ENCODE peak calls at places on chromosomes 16 and 17, in four cellular contexts. A is Calu3, G is choroid plexus epithelial cell, W is nephron progenitor cell. J is an unnamed sample.

GRCh38 chr17:1755252-1755992 is 6.4 kb upstream of the SERPINF1 start:
- DNase-seq in A (no peak), G (no peak), W (no peak), J (no peak)

GRCh38 chr17:45131616-45132301 is 556 bp downstream of the PLCD3 start:
- DNase-seq in A (peak), G (no peak), W (peak), J (peak)

GRCh38 chr16:79047337-79047736 is 553.2 kb downstream of the MAF start:
- DNase-seq in A (peak), G (no peak), W (no peak), J (no peak)

GRCh38 chr17:50239913-50240312 is 34.4 kb upstream of the TMEM92 start:
- DNase-seq in A (no peak), G (no peak), W (no peak), J (no peak)

GRCh38 chr17:69800870-69801269 is 274.2 kb upstream of the KCNJ16 start:
- DNase-seq in A (no peak), G (no peak), W (no peak), J (no peak)

GRCh38 chr16:81164481-81164880 is 68.3 kb upstream of the GCSH start:
- DNase-seq in A (no peak), G (no peak), W (no peak), J (no peak)

GRCh38 chr17:78341559-78342437 is 18.1 kb downstream of the SOCS3 start:
- DNase-seq in A (peak), G (peak), W (peak), J (peak)

GRCh38 chr16:30667361-30667905 is 9.2 kb downstream of the FBRS start:
- DNase-seq in A (no peak), G (no peak), W (no peak), J (no peak)

GRCh38 chr16:22278418-22278817 is 18.8 kb upstream of the POLR3E start:
- DNase-seq in A (no peak), G (no peak), W (no peak), J (no peak)

DNA sequence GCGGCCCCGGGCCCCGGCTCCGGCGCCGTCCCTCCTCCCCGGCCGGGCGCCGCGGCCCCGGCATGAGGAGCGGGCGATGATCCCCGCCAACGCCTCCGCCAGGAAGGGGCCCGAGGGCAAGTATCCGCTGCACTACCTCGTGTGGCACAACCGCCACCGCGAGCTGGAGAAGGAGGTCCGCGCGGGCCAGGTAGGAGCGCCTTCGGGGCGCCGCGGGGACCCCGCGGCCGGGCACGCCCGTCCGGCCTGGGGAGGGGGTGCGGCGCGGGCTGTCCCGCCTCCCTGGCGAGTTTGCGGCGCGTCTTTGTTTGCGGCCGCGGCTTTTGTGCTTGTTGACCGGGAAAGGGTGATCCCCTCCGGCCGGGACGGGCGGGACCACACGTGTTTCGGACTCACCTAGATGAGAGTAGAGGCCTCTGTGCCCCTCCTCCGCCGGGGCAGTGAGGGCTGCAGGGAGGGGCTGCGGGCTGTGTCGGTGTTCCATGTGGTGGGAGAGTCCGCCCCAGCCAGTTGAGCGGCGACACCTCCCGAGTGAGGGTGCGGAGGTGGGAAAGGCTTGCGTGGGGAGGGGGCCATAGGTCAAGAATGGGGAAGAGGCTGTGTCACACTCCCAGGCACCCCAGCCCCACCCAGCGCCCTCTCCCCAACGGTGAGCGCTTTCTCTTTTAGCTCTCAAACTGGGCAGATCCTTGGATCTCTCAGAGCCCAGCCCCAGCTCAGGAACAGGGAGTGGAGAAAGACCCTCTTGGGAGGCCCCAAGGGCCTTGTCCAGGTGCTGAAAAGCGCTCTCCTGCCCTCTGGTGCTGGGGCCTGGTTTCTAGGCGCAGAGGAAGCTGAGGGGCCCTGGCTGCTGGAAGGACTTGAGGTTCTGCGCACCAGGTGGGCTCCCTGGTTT is 861 bp downstream of the ANKRD13B start:
- DNase-seq in A (peak), G (peak), W (peak), J (no peak)
- TF ChIP-seq CTCF in A (peak), G (peak), W (no peak), J (no peak)

DNA sequence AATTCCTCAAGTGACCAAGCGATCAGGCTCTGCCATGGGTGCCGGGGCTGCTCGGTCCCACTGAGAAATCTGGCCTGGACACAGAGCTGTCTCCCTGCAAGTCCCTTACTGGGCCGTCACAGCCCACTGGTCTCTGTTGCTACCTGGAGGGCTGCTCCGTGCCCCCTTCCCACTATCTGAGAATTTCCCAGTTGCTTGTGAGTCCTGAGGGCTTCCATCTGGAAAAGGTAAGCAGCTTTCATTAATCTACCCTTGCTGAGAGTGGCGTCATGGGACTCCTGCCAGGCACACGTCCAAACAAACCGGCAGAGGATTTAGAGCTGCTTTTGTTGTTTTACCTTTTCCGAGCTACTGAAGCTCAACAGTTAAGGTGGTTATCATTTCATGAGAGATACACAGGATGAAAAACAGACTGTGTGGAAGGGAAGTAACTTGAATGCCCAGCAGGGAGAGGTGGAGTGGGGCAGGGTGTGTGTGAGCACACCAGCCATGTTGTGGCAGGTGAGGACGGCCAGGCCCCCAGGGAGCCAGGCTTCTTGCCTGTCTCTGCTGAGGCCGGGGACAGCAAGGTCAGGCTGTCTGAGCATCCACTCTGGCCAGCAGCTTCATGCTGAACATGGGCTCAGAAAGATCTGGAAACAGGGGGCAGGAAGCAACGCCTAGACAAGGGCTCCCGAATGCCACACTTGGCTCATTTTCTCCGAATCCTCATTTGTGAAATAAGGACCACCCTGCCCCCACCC is 50.6 kb downstream of the GTF3C1 start:
- DNase-seq in A (no peak), G (no peak), W (no peak), J (no peak)
- TF ChIP-seq CTCF in A (no peak), G (no peak), W (no peak), J (no peak)

GRCh38 chr17:54046570-54046969 is 223.8 kb downstream of the KIF2B start:
- DNase-seq in A (no peak), G (no peak), W (no peak), J (no peak)
- TF ChIP-seq CTCF in A (no peak), G (no peak), W (no peak), J (no peak)

GRCh38 chr17:4780325-4781010 is 5.7 kb downstream of the VMO1 start:
- DNase-seq in A (no peak), G (no peak), W (no peak), J (no peak)

GRCh38 chr17:4786516-4786915 is 352 bp upstream of the VMO1 start:
- DNase-seq in A (no peak), G (no peak), W (no peak), J (no peak)

GRCh38 chr17:4786111-4786491 is at the start of gene VMO1:
- DNase-seq in A (no peak), G (no peak), W (no peak), J (no peak)

GRCh38 chr17:4785311-4786110 is 653 bp downstream of the VMO1 start:
- DNase-seq in A (no peak), G (no peak), W (no peak), J (no peak)

DNA sequence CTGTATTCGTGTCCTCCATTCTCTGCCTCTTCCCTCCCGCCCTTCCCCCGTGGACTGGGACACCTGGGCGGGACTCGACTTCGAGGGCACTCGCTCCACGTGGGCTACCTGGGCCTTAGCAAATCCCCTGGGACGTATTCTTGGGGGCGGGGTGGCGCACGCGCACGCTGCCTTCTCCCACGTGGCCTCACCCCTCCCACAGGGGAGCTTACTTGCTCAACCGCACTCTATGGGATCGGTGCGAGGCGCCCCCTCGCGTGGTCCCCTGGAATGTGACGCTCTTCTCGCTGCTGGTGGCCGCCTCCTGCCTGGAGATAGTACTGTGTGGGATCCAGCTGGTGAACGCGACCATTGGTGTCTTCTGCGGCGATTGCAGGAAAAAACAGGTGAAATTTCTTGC is 3.5 kb downstream of the VMO1 start:
- DNase-seq in A (no peak), G (no peak), W (no peak), J (no peak)
- TF ChIP-seq CTCF in A (no peak), G (no peak), W (no peak), J (no peak)

J was measured in endothelial cell.